ENCODE peak calls at places on chromosome 10, in nine cellular contexts. One of them, this sample, is unnamed.

GRCh38 chr10:34078798-34079470 is 736.2 kb downstream of the PARD3 start:
- DNase-seq in NCI-H446: no peak
- DNase-seq in D341Med: no peak
- DNase-seq in NCI-H1105 treated with DMSO at 0.1 percent for 48 hours: no peak
- DNase-seq in effector CD4-positive, alpha-beta T cell: no peak
- DNase-seq in IMR-90: no peak
- DNase-seq in islet precursor cell: no peak
- DNase-seq in T1000: no peak
- DNase-seq in kidney epithelial cell: no peak
- DNase-seq in this sample: no peak

GRCh38 chr10:31320179-31320597 is 1.2 kb downstream of the ZEB1 start:
- DNase-seq in NCI-H446: no peak
- DNase-seq in D341Med: peak
- DNase-seq in NCI-H1105 treated with DMSO at 0.1 percent for 48 hours: no peak
- DNase-seq in effector CD4-positive, alpha-beta T cell: peak
- DNase-seq in IMR-90: no peak
- DNase-seq in islet precursor cell: peak
- DNase-seq in T1000: no peak
- DNase-seq in kidney epithelial cell: no peak
- DNase-seq in this sample: no peak

GRCh38 chr10:114068054-114068707 is 24.5 kb downstream of the ADRB1 start:
- DNase-seq in NCI-H446: no peak
- DNase-seq in D341Med: no peak
- DNase-seq in NCI-H1105 treated with DMSO at 0.1 percent for 48 hours: peak
- DNase-seq in effector CD4-positive, alpha-beta T cell: no peak
- DNase-seq in IMR-90: no peak
- DNase-seq in islet precursor cell: no peak
- DNase-seq in T1000: no peak
- DNase-seq in kidney epithelial cell: no peak
- DNase-seq in this sample: no peak

GRCh38 chr10:14645239-14645960 is 129.3 kb downstream of the FAM107B start:
- DNase-seq in NCI-H446: no peak
- DNase-seq in D341Med: no peak
- DNase-seq in NCI-H1105 treated with DMSO at 0.1 percent for 48 hours: no peak
- DNase-seq in effector CD4-positive, alpha-beta T cell: no peak
- DNase-seq in IMR-90: no peak
- DNase-seq in islet precursor cell: no peak
- DNase-seq in T1000: no peak
- DNase-seq in kidney epithelial cell: no peak
- DNase-seq in this sample: no peak

GRCh38 chr10:13338337-13339128 is 9.6 kb downstream of the SEPHS1 start:
- DNase-seq in NCI-H446: no peak
- DNase-seq in D341Med: no peak
- DNase-seq in NCI-H1105 treated with DMSO at 0.1 percent for 48 hours: no peak
- DNase-seq in effector CD4-positive, alpha-beta T cell: no peak
- DNase-seq in IMR-90: peak
- DNase-seq in islet precursor cell: no peak
- DNase-seq in T1000: no peak
- DNase-seq in kidney epithelial cell: no peak
- DNase-seq in this sample: no peak

GRCh38 chr10:34825433-34825832 is 10.3 kb upstream of the PARD3 start:
- DNase-seq in NCI-H446: no peak
- DNase-seq in D341Med: no peak
- DNase-seq in NCI-H1105 treated with DMSO at 0.1 percent for 48 hours: no peak
- DNase-seq in effector CD4-positive, alpha-beta T cell: no peak
- DNase-seq in IMR-90: no peak
- DNase-seq in islet precursor cell: no peak
- DNase-seq in T1000: no peak
- DNase-seq in kidney epithelial cell: no peak
- DNase-seq in this sample: no peak

GRCh38 chr10:130492266-130492934 is 356.2 kb downstream of the GLRX3 start:
- DNase-seq in NCI-H446: no peak
- DNase-seq in D341Med: no peak
- DNase-seq in NCI-H1105 treated with DMSO at 0.1 percent for 48 hours: no peak
- DNase-seq in effector CD4-positive, alpha-beta T cell: no peak
- DNase-seq in IMR-90: no peak
- DNase-seq in islet precursor cell: peak
- DNase-seq in T1000: no peak
- DNase-seq in kidney epithelial cell: no peak
- DNase-seq in this sample: no peak

GRCh38 chr10:70440296-70441160 is 953 bp downstream of the NODAL start:
- DNase-seq in NCI-H446: no peak
- DNase-seq in D341Med: no peak
- DNase-seq in NCI-H1105 treated with DMSO at 0.1 percent for 48 hours: no peak
- DNase-seq in effector CD4-positive, alpha-beta T cell: no peak
- DNase-seq in IMR-90: no peak
- DNase-seq in islet precursor cell: peak
- DNase-seq in T1000: no peak
- DNase-seq in kidney epithelial cell: no peak
- DNase-seq in this sample: no peak

GRCh38 chr10:90598513-90598912 is 259.3 kb downstream of the HTR7 start:
- DNase-seq in NCI-H446: no peak
- DNase-seq in D341Med: no peak
- DNase-seq in NCI-H1105 treated with DMSO at 0.1 percent for 48 hours: no peak
- DNase-seq in effector CD4-positive, alpha-beta T cell: no peak
- DNase-seq in IMR-90: no peak
- DNase-seq in islet precursor cell: no peak
- DNase-seq in T1000: no peak
- DNase-seq in kidney epithelial cell: no peak
- DNase-seq in this sample: no peak

GRCh38 chr10:84540022-84540616 is 211.7 kb downstream of the CCSER2 start:
- DNase-seq in NCI-H446: no peak
- DNase-seq in D341Med: no peak
- DNase-seq in NCI-H1105 treated with DMSO at 0.1 percent for 48 hours: no peak
- DNase-seq in effector CD4-positive, alpha-beta T cell: no peak
- DNase-seq in IMR-90: peak
- DNase-seq in islet precursor cell: peak
- DNase-seq in T1000: peak
- DNase-seq in kidney epithelial cell: peak
- DNase-seq in this sample: no peak

GRCh38 chr10:119235381-119235780 is 28.0 kb downstream of the GRK5 start:
- DNase-seq in NCI-H446: peak
- DNase-seq in D341Med: no peak
- DNase-seq in NCI-H1105 treated with DMSO at 0.1 percent for 48 hours: no peak
- DNase-seq in effector CD4-positive, alpha-beta T cell: no peak
- DNase-seq in IMR-90: peak
- DNase-seq in islet precursor cell: no peak
- DNase-seq in T1000: no peak
- DNase-seq in kidney epithelial cell: no peak
- DNase-seq in this sample: no peak

GRCh38 chr10:17209302-17209701 is 7.8 kb upstream of the TRDMT1 start:
- DNase-seq in NCI-H446: no peak
- DNase-seq in D341Med: no peak
- DNase-seq in NCI-H1105 treated with DMSO at 0.1 percent for 48 hours: no peak
- DNase-seq in effector CD4-positive, alpha-beta T cell: no peak
- DNase-seq in IMR-90: no peak
- DNase-seq in islet precursor cell: no peak
- DNase-seq in T1000: no peak
- DNase-seq in kidney epithelial cell: no peak
- DNase-seq in this sample: no peak

GRCh38 chr10:31771345-31771831 is 157.2 kb downstream of the ARHGAP12 start:
- DNase-seq in NCI-H446: no peak
- DNase-seq in D341Med: no peak
- DNase-seq in NCI-H1105 treated with DMSO at 0.1 percent for 48 hours: no peak
- DNase-seq in effector CD4-positive, alpha-beta T cell: no peak
- DNase-seq in IMR-90: peak
- DNase-seq in islet precursor cell: no peak
- DNase-seq in T1000: no peak
- DNase-seq in kidney epithelial cell: no peak
- DNase-seq in this sample: no peak

GRCh38 chr10:4353964-4354363 is 472.0 kb upstream of the AKR1E2 start:
- DNase-seq in NCI-H446: no peak
- DNase-seq in D341Med: no peak
- DNase-seq in NCI-H1105 treated with DMSO at 0.1 percent for 48 hours: no peak
- DNase-seq in effector CD4-positive, alpha-beta T cell: no peak
- DNase-seq in IMR-90: peak
- DNase-seq in islet precursor cell: no peak
- DNase-seq in T1000: no peak
- DNase-seq in kidney epithelial cell: peak
- DNase-seq in this sample: no peak

GRCh38 chr10:69439350-69439739 is 11.9 kb upstream of the TSPAN15 start:
- DNase-seq in NCI-H446: peak
- DNase-seq in D341Med: peak
- DNase-seq in NCI-H1105 treated with DMSO at 0.1 percent for 48 hours: no peak
- DNase-seq in effector CD4-positive, alpha-beta T cell: no peak
- DNase-seq in IMR-90: no peak
- DNase-seq in islet precursor cell: no peak
- DNase-seq in T1000: peak
- DNase-seq in kidney epithelial cell: no peak
- DNase-seq in this sample: no peak

GRCh38 chr10:52019656-52020055 is 294.4 kb upstream of the DKK1 start:
- DNase-seq in NCI-H446: no peak
- DNase-seq in D341Med: no peak
- DNase-seq in NCI-H1105 treated with DMSO at 0.1 percent for 48 hours: no peak
- DNase-seq in effector CD4-positive, alpha-beta T cell: no peak
- DNase-seq in IMR-90: no peak
- DNase-seq in islet precursor cell: no peak
- DNase-seq in T1000: no peak
- DNase-seq in kidney epithelial cell: no peak
- DNase-seq in this sample: no peak

GRCh38 chr10:3886666-3887251 is 101.8 kb upstream of the KLF6 start:
- DNase-seq in NCI-H446: no peak
- DNase-seq in D341Med: no peak
- DNase-seq in NCI-H1105 treated with DMSO at 0.1 percent for 48 hours: no peak
- DNase-seq in effector CD4-positive, alpha-beta T cell: no peak
- DNase-seq in IMR-90: peak
- DNase-seq in islet precursor cell: peak
- DNase-seq in T1000: peak
- DNase-seq in kidney epithelial cell: peak
- DNase-seq in this sample: peak

GRCh38 chr10:79192677-79193003 is 123.9 kb downstream of the ZMIZ1 start:
- DNase-seq in NCI-H446: no peak
- DNase-seq in D341Med: no peak
- DNase-seq in NCI-H1105 treated with DMSO at 0.1 percent for 48 hours: no peak
- DNase-seq in effector CD4-positive, alpha-beta T cell: no peak
- DNase-seq in IMR-90: peak
- DNase-seq in islet precursor cell: peak
- DNase-seq in T1000: peak
- DNase-seq in kidney epithelial cell: no peak
- DNase-seq in this sample: no peak

GRCh38 chr10:10794776-10795175 is 222.9 kb upstream of the CELF2 start:
- DNase-seq in NCI-H446: no peak
- DNase-seq in D341Med: no peak
- DNase-seq in NCI-H1105 treated with DMSO at 0.1 percent for 48 hours: no peak
- DNase-seq in effector CD4-positive, alpha-beta T cell: no peak
- DNase-seq in IMR-90: peak
- DNase-seq in islet precursor cell: peak
- DNase-seq in T1000: no peak
- DNase-seq in kidney epithelial cell: no peak
- DNase-seq in this sample: peak

GRCh38 chr10:23540401-23540800 is 101.5 kb downstream of the OTUD1 start:
- DNase-seq in NCI-H446: no peak
- DNase-seq in D341Med: no peak
- DNase-seq in NCI-H1105 treated with DMSO at 0.1 percent for 48 hours: no peak
- DNase-seq in effector CD4-positive, alpha-beta T cell: no peak
- DNase-seq in IMR-90: no peak
- DNase-seq in islet precursor cell: no peak
- DNase-seq in T1000: no peak
- DNase-seq in kidney epithelial cell: no peak
- DNase-seq in this sample: no peak

GRCh38 chr10:130022071-130022470 is 58.0 kb upstream of the EBF3 start:
- DNase-seq in NCI-H446: no peak
- DNase-seq in D341Med: no peak
- DNase-seq in NCI-H1105 treated with DMSO at 0.1 percent for 48 hours: no peak
- DNase-seq in effector CD4-positive, alpha-beta T cell: no peak
- DNase-seq in IMR-90: no peak
- DNase-seq in islet precursor cell: peak
- DNase-seq in T1000: no peak
- DNase-seq in kidney epithelial cell: no peak
- DNase-seq in this sample: no peak

GRCh38 chr10:63391812-63392211 is 74.0 kb downstream of the JMJD1C start:
- DNase-seq in NCI-H446: no peak
- DNase-seq in D341Med: no peak
- DNase-seq in NCI-H1105 treated with DMSO at 0.1 percent for 48 hours: no peak
- DNase-seq in effector CD4-positive, alpha-beta T cell: no peak
- DNase-seq in IMR-90: no peak
- DNase-seq in islet precursor cell: no peak
- DNase-seq in T1000: no peak
- DNase-seq in kidney epithelial cell: no peak
- DNase-seq in this sample: no peak

GRCh38 chr10:64156131-64156530 is 634.9 kb downstream of the REEP3 start:
- DNase-seq in NCI-H446: peak
- DNase-seq in D341Med: no peak
- DNase-seq in NCI-H1105 treated with DMSO at 0.1 percent for 48 hours: no peak
- DNase-seq in effector CD4-positive, alpha-beta T cell: no peak
- DNase-seq in IMR-90: no peak
- DNase-seq in islet precursor cell: no peak
- DNase-seq in T1000: no peak
- DNase-seq in kidney epithelial cell: no peak
- DNase-seq in this sample: no peak